ENCODE peak calls at places on chromosomes 6 and 20, in six cellular contexts. V is A172; A is GDM1; P is activated naive CD4-positive, alpha-beta T cell; K is CD4-positive, CD25-positive, alpha-beta regulatory T cell; E is GM12892. Z is an unnamed sample.

GRCh38 chr6:31143148-31143547 is 4.3 kb upstream of the PSORS1C2 start:
- DNase-seq in V (peak; percentile 85), A (no peak), P (no peak), K (no peak), E (no peak), Z (no peak)

GRCh38 chr6:95352064-95352463 is 225.3 kb upstream of the MANEA start:
- DNase-seq in V (no peak), A (no peak), P (no peak), K (no peak), E (no peak), Z (no peak)

GRCh38 chr20:61434361-61434781 is 182.3 kb downstream of the CDH4 start:
- DNase-seq in V (no peak), A (no peak), P (no peak), K (no peak), E (no peak), Z (no peak)

GRCh38 chr6:62492192-62492822 is 206.3 kb upstream of the KHDRBS2 start:
- DNase-seq in V (no peak), A (no peak), P (no peak), K (no peak), E (no peak), Z (no peak)

GRCh38 chr6:39926668-39927067 is 7.6 kb downstream of the MOCS1 start:
- DNase-seq in V (no peak), A (no peak), P (no peak), K (no peak), E (no peak), Z (no peak)

GRCh38 chr20:19858972-19859371 is 100.9 kb downstream of the RIN2 start:
- DNase-seq in V (peak; percentile 57), A (no peak), P (no peak), K (no peak), E (no peak), Z (no peak)

GRCh38 chr20:58661298-58662141 is 10.4 kb downstream of the STX16 start:
- DNase-seq in V (no peak), A (no peak), P (no peak), K (peak; percentile 78), E (no peak), Z (no peak)

GRCh38 chr6:28807682-28808280 is 116.0 kb downstream of the TRIM27 start:
- DNase-seq in V (peak; percentile 82), A (peak; percentile 6), P (no peak), K (no peak), E (no peak), Z (no peak)

GRCh38 chr20:50296450-50297375 is 106.1 kb downstream of the CEBPB start:
- DNase-seq in V (no peak), A (no peak), P (no peak), K (no peak), E (no peak), Z (no peak)

GRCh38 chr6:72424476-72424875 is 197.4 kb upstream of the KCNQ5 start:
- DNase-seq in V (no peak), A (no peak), P (no peak), K (no peak), E (no peak), Z (no peak)

GRCh38 chr6:150930816-150931215 is 65.3 kb downstream of the MTHFD1L start:
- DNase-seq in V (no peak), A (no peak), P (no peak), K (no peak), E (no peak), Z (no peak)

GRCh38 chr6:57313711-57314471 is 3.5 kb upstream of the PRIM2 start:
- DNase-seq in V (peak; percentile 98), A (no peak), P (no peak), K (no peak), E (no peak), Z (no peak)

GRCh38 chr20:11520596-11520995 is 397.1 kb upstream of the BTBD3 start:
- DNase-seq in V (no peak), A (no peak), P (no peak), K (no peak), E (no peak), Z (no peak)

GRCh38 chr6:111631930-111632460 is 26.3 kb upstream of the TRAF3IP2 start:
- DNase-seq in V (peak; percentile 36), A (no peak), P (no peak), K (no peak), E (no peak), Z (no peak)

GRCh38 chr6:49668083-49668511 is 31.5 kb upstream of the RHAG start:
- DNase-seq in V (peak; percentile 29), A (no peak), P (no peak), K (no peak), E (no peak), Z (no peak)

GRCh38 chr6:165244524-165245247 is 64.7 kb downstream of the C6orf118 start:
- DNase-seq in V (no peak), A (no peak), P (no peak), K (no peak), E (no peak), Z (no peak)

GRCh38 chr6:65259982-65260381 is 447.0 kb downstream of the EYS start:
- DNase-seq in V (no peak), A (no peak), P (no peak), K (no peak), E (no peak), Z (no peak)

GRCh38 chr20:2538356-2538755 is 2.0 kb downstream of the TMC2 start:
- DNase-seq in V (no peak), A (no peak), P (no peak), K (no peak), E (no peak), Z (no peak)

Z was measured in omental fat pad.